ENCODE peak calls at places on chromosome 12, in six cellular contexts. H, A, V, G, I and T are unnamed samples.

GRCh38 chr12:26701604-26702215 is 131.3 kb downstream of the ITPR2 start:
- DNase-seq in H (no peak), A (peak; percentile 78), V (peak; percentile 66), G (no peak), I (no peak), T (no peak)

GRCh38 chr12:107101651-107102050 is 8.3 kb upstream of the CRY1 start:
- DNase-seq in H (no peak), A (no peak), V (no peak), G (no peak), I (no peak), T (no peak)

GRCh38 chr12:87690236-87690810 is 338.9 kb downstream of the C12orf50 start:
- DNase-seq in H (no peak), A (peak; percentile 59), V (no peak), G (no peak), I (no peak), T (no peak)

GRCh38 chr12:69278814-69279782 is 39.7 kb downstream of the CPSF6 start:
- DNase-seq in H (no peak), A (no peak), V (no peak), G (no peak), I (no peak), T (no peak)

GRCh38 chr12:10503460-10503859 is 2.2 kb upstream of the EIF2S3B start:
- DNase-seq in H (no peak), A (no peak), V (no peak), G (no peak), I (no peak), T (no peak)

GRCh38 chr12:121858662-121859572 is at the start of gene HPD:
- DNase-seq in H (peak; percentile 18), A (peak; percentile 84), V (peak; percentile 82), G (no peak), I (peak; percentile 84), T (no peak)

GRCh38 chr12:127429556-127429955 is 837.4 kb upstream of the TMEM132C start:
- DNase-seq in H (no peak), A (no peak), V (no peak), G (no peak), I (no peak), T (no peak)

GRCh38 chr12:106976013-106976658 is 10.8 kb downstream of the MTERF2 start:
- DNase-seq in H (no peak), A (peak; percentile 77), V (peak; percentile 40), G (no peak), I (no peak), T (no peak)

GRCh38 chr12:116053479-116054195 is 223.9 kb downstream of the MED13L start:
- DNase-seq in H (no peak), A (peak; percentile 95), V (peak; percentile 93), G (no peak), I (peak; percentile 49), T (no peak)

GRCh38 chr12:95970905-95971304 is 25.2 kb downstream of the HAL start:
- DNase-seq in H (peak; percentile 63), A (no peak), V (no peak), G (no peak), I (no peak), T (no peak)

GRCh38 chr12:129069886-129070285 is 216.6 kb downstream of the GLT1D1 start:
- DNase-seq in H (no peak), A (no peak), V (no peak), G (no peak), I (no peak), T (no peak)

GRCh38 chr12:52391618-52392002 is 6.2 kb upstream of the KRT84 start:
- DNase-seq in H (no peak), A (peak; percentile 16), V (peak; percentile 21), G (no peak), I (peak; percentile 35), T (no peak)

GRCh38 chr12:46214668-46215429 is 54.0 kb downstream of the SLC38A1 start:
- DNase-seq in H (no peak), A (no peak), V (peak; percentile 6), G (no peak), I (no peak), T (no peak)

GRCh38 chr12:128365831-128366231 is 98.9 kb downstream of the TMEM132C start:
- DNase-seq in H (no peak), A (no peak), V (no peak), G (no peak), I (peak; percentile 49), T (no peak)

GRCh38 chr12:72574138-72574537 is 302.0 kb downstream of the TRHDE start:
- DNase-seq in H (no peak), A (no peak), V (no peak), G (no peak), I (no peak), T (no peak)

GRCh38 chr12:122021822-122022392 is at the start of gene BCL7A:
- DNase-seq in H (peak; percentile 52), A (peak; percentile 77), V (peak; percentile 82), G (no peak), I (peak; percentile 70), T (peak; percentile 63)

GRCh38 chr12:104643921-104644669 is 187.3 kb downstream of the CHST11 start:
- DNase-seq in H (no peak), A (no peak), V (no peak), G (no peak), I (no peak), T (no peak)

GRCh38 chr12:106032141-106032925 is 106.4 kb downstream of the NUAK1 start:
- DNase-seq in H (no peak), A (no peak), V (peak; percentile 19), G (no peak), I (no peak), T (no peak)

GRCh38 chr12:118645219-118645618 is 268.9 kb downstream of the SUDS3 start:
- DNase-seq in H (peak; percentile 70), A (no peak), V (no peak), G (no peak), I (no peak), T (no peak)

GRCh38 chr12:62865860-62866407 is 69.0 kb downstream of the PPM1H start:
- DNase-seq in H (peak; percentile 54), A (peak; percentile 34), V (peak; percentile 58), G (no peak), I (no peak), T (no peak)

GRCh38 chr12:78959556-78959955 is 95.0 kb downstream of the SYT1 start:
- DNase-seq in H (no peak), A (no peak), V (peak; percentile 1), G (no peak), I (no peak), T (no peak)

GRCh38 chr12:56448860-56449621 is at the start of gene TIMELESS:
- DNase-seq in H (peak; percentile 88), A (peak; percentile 90), V (peak; percentile 80), G (peak; percentile 92), I (peak; percentile 89), T (peak; percentile 81)

GRCh38 chr12:29253916-29254625 is 105.0 kb downstream of the FAR2 start:
- DNase-seq in H (no peak), A (no peak), V (no peak), G (no peak), I (no peak), T (peak; percentile 55)

GRCh38 chr12:125140239-125140917 is 75.1 kb downstream of the AACS start:
- DNase-seq in H (peak; percentile 54), A (no peak), V (peak; percentile 13), G (no peak), I (no peak), T (no peak)

GRCh38 chr12:95605087-95605486 is 53.8 kb upstream of the USP44 start:
- DNase-seq in H (no peak), A (peak; percentile 65), V (peak; percentile 37), G (no peak), I (no peak), T (no peak)

GRCh38 chr12:12718382-12718761 is 1.2 kb downstream of the CDKN1B start:
- DNase-seq in H (no peak), A (peak; percentile 33), V (no peak), G (no peak), I (no peak), T (no peak)

GRCh38 chr12:74741113-74741512 is 203.5 kb downstream of the ATXN7L3B start:
- DNase-seq in H (no peak), A (no peak), V (no peak), G (no peak), I (no peak), T (no peak)

GRCh38 chr12:117101953-117102833 is 3.0 kb upstream of the TESC start:
- DNase-seq in H (no peak), A (no peak), V (no peak), G (no peak), I (no peak), T (no peak)

GRCh38 chr12:27644446-27644845 is 51.8 kb upstream of the REP15 start:
- DNase-seq in H (no peak), A (peak; percentile 73), V (peak; percentile 63), G (no peak), I (no peak), T (no peak)

GRCh38 chr12:4383304-4383865 is 3.9 kb upstream of the FGF23 start:
- DNase-seq in H (peak; percentile 70), A (no peak), V (no peak), G (no peak), I (no peak), T (peak; percentile 62)
- TF ChIP-seq CTCF in H (peak; percentile 34), A (no peak), V (no peak), G (peak; percentile 44), I (no peak), T (peak; percentile 82)

DNA sequence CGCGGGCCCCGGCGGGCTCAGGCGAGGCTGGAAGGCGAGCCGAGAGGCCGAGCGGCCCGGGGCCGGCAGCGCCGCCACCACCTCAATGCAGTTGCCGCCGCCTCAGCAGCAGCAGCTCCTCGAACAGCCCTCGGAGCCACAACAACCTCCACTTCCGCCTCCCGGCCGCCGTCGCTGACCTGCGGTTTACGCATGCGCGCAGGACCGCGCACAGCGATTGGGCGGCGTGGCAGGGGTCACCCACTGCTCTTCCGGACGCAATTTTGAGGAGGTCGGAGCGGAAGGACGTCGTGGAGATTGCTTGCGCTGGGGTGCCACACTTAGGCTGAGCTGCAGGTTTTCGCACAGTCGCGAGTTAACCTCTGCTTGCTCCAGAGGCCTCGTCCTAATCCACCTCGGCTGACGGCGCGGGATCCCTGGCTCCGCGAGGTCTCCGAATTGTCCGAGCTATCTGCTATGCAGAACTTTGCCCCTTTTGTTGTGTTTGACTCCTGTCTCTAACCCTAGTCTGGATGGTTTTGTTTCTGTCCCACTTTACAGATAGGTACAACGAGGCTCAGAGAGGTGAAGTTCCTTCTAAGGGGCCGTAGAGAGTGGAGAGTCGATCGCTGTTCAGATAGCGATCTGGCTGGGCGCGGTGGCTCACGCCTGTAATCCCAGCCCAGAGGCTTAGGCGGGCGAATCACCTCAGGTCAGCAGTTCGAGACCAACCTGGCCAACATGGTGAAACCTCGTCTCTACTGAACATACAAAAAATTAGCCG is at the start of the genes ACAD10 and BRAP:
- DNase-seq in H (peak; percentile 93), A (peak; percentile 93), V (peak; percentile 91), G (peak; percentile 96), I (peak; percentile 94), T (peak; percentile 94)
- TF ChIP-seq CTCF in H (no peak), A (no peak), V (no peak), G (no peak), I (peak; percentile 11), T (no peak)

DNA sequence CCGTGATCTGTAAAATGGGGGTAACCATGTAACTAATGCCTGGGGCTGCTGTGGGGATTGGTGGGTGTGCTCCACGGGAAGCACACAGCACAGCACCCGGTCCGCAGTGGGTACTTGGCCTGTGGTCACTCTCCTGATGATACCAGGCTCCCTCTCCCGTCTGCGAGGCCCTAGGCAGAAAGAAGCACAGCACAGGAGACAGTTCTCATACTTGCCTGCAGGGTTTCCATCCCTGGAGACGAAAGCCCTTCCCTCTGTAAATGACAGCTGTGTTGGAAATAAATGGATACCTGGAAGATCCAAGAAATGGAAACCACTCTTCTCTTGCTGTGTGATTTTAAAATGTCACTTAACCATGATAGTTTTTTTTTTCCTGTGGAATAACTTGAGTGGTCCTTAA is 7.9 kb upstream of the PRMT8 start:
- DNase-seq in H (no peak), A (no peak), V (no peak), G (no peak), I (no peak), T (no peak)
- TF ChIP-seq CTCF in H (no peak), A (peak; percentile 10), V (no peak), G (no peak), I (no peak), T (no peak)

GRCh38 chr12:89748791-89749190 is 40.2 kb upstream of the ATP2B1 start:
- DNase-seq in H (no peak), A (no peak), V (peak; percentile 31), G (no peak), I (no peak), T (no peak)
- TF ChIP-seq CTCF in H (no peak), A (no peak), V (no peak), G (no peak), I (no peak), T (no peak)